ENCODE peak calls at places on chromosomes 3 and 15, in ten cellular contexts. U, K, I, B, D, W, J, C, Z and M are unnamed samples.
A peak's percentile ranks its signal among the peaks of the same experiment; 100 is the strongest.

GRCh38 chr3:171135536-171135935 is 109.0 kb upstream of the SLC2A2 start:
- DNase-seq in U (no peak), K (no peak), I (no peak), B (no peak), D (no peak), W (peak; percentile 12), J (no peak), C (no peak), Z (peak; percentile 62), M (no peak)

GRCh38 chr3:61926913-61927312 is 365.5 kb downstream of the PTPRG start:
- DNase-seq in U (no peak), K (no peak), I (no peak), B (peak; percentile 12), D (peak; percentile 41), W (no peak), J (no peak), C (no peak), Z (peak; percentile 79), M (no peak)

GRCh38 chr3:104428526-104428925 is 938.2 kb upstream of the ALCAM start:
- DNase-seq in U (no peak), K (no peak), I (no peak), B (no peak), D (no peak), W (no peak), J (no peak), C (no peak), Z (no peak), M (no peak)

GRCh38 chr3:13950042-13950441 is 70.2 kb upstream of the WNT7A start:
- DNase-seq in U (no peak), K (no peak), I (no peak), B (no peak), D (no peak), W (no peak), J (no peak), C (no peak), Z (no peak), M (no peak)

GRCh38 chr15:74780983-74781672 is 752 bp upstream of the CSK start:
- DNase-seq in U (no peak), K (no peak), I (no peak), B (no peak), D (no peak), W (no peak), J (no peak), C (no peak), Z (peak; percentile 49), M (peak; percentile 51)

GRCh38 chr3:39170461-39170860 is 17.1 kb upstream of the CSRNP1 start:
- DNase-seq in U (no peak), K (no peak), I (no peak), B (no peak), D (no peak), W (no peak), J (no peak), C (no peak), Z (no peak), M (no peak)

GRCh38 chr3:9808345-9809037 is 1.6 kb upstream of the TTLL3 start:
- DNase-seq in U (no peak), K (no peak), I (no peak), B (peak; percentile 32), D (peak; percentile 20), W (peak; percentile 21), J (no peak), C (peak; percentile 70), Z (peak; percentile 36), M (no peak)

GRCh38 chr3:180680097-180680430 is 775 bp upstream of the CCDC39 start:
- DNase-seq in U (no peak), K (no peak), I (no peak), B (peak; percentile 56), D (peak; percentile 26), W (peak; percentile 3), J (no peak), C (no peak), Z (peak; percentile 36), M (peak; percentile 20)

GRCh38 chr15:77454956-77455355 is 34.3 kb downstream of the HMG20A start:
- DNase-seq in U (no peak), K (no peak), I (no peak), B (no peak), D (no peak), W (no peak), J (no peak), C (no peak), Z (no peak), M (no peak)

GRCh38 chr15:61038387-61038786 is 190.7 kb downstream of the RORA start:
- DNase-seq in U (no peak), K (no peak), I (no peak), B (no peak), D (no peak), W (no peak), J (no peak), C (no peak), Z (peak; percentile 30), M (peak; percentile 31)

GRCh38 chr3:175564335-175564734 is 705.2 kb downstream of the NAALADL2 start:
- DNase-seq in U (no peak), K (no peak), I (no peak), B (no peak), D (no peak), W (no peak), J (no peak), C (no peak), Z (no peak), M (no peak)

GRCh38 chr3:171173732-171174131 is 147.2 kb upstream of the SLC2A2 start:
- DNase-seq in U (no peak), K (no peak), I (no peak), B (no peak), D (no peak), W (no peak), J (peak; percentile 35), C (no peak), Z (no peak), M (no peak)

GRCh38 chr15:44194397-44195150 is 497 bp downstream of the FRMD5 start:
- DNase-seq in U (no peak), K (no peak), I (peak; percentile 45), B (peak; percentile 88), D (peak; percentile 52), W (no peak), J (peak; percentile 35), C (peak; percentile 48), Z (peak; percentile 41), M (peak; percentile 67)

GRCh38 chr3:170222647-170223541 is 670 bp downstream of the PRKCI start:
- DNase-seq in U (peak; percentile 6), K (no peak), I (peak; percentile 34), B (peak; percentile 57), D (no peak), W (no peak), J (peak; percentile 46), C (peak; percentile 29), Z (peak; percentile 36), M (peak; percentile 44)

GRCh38 chr3:162492446-162493081 is 996.0 kb downstream of the OTOL1 start:
- DNase-seq in U (no peak), K (no peak), I (no peak), B (no peak), D (peak; percentile 84), W (no peak), J (no peak), C (peak; percentile 1), Z (peak; percentile 90), M (no peak)

GRCh38 chr3:190366145-190366544 is 21.8 kb upstream of the CLDN16 start:
- DNase-seq in U (no peak), K (no peak), I (no peak), B (peak; percentile 55), D (no peak), W (no peak), J (no peak), C (no peak), Z (peak; percentile 42), M (no peak)

GRCh38 chr3:42906085-42906904 is at the start of gene ZNF662:
- DNase-seq in U (no peak), K (no peak), I (peak; percentile 36), B (peak; percentile 46), D (no peak), W (no peak), J (peak; percentile 73), C (no peak), Z (peak; percentile 19), M (peak; percentile 32)

GRCh38 chr15:88834211-88834812 is 31.1 kb downstream of the ACAN start:
- DNase-seq in U (no peak), K (no peak), I (peak; percentile 37), B (peak; percentile 17), D (no peak), W (no peak), J (peak; percentile 58), C (peak; percentile 38), Z (peak; percentile 66), M (peak; percentile 22)

GRCh38 chr15:55695432-55695831 is 47.5 kb downstream of the PRTG start:
- DNase-seq in U (no peak), K (no peak), I (no peak), B (no peak), D (no peak), W (no peak), J (no peak), C (no peak), Z (no peak), M (no peak)

GRCh38 chr15:79167776-79168175 is 77.2 kb upstream of the RASGRF1 start:
- DNase-seq in U (no peak), K (no peak), I (no peak), B (no peak), D (no peak), W (no peak), J (no peak), C (no peak), Z (no peak), M (no peak)

GRCh38 chr3:108088697-108089096 is 2.1 kb downstream of the CD47 start:
- DNase-seq in U (no peak), K (no peak), I (no peak), B (peak; percentile 49), D (no peak), W (no peak), J (no peak), C (no peak), Z (peak; percentile 65), M (no peak)

GRCh38 chr15:64180235-64180824 is 17.5 kb upstream of the PPIB start:
- DNase-seq in U (no peak), K (no peak), I (no peak), B (no peak), D (no peak), W (no peak), J (no peak), C (no peak), Z (no peak), M (no peak)

GRCh38 chr15:81504170-81504905 is 130.3 kb upstream of the TMC3 start:
- DNase-seq in U (no peak), K (no peak), I (no peak), B (peak; percentile 44), D (peak; percentile 59), W (no peak), J (no peak), C (no peak), Z (peak; percentile 79), M (no peak)

GRCh38 chr3:126419151-126419703 is 24.5 kb downstream of the CFAP100 start:
- DNase-seq in U (no peak), K (peak; percentile 57), I (peak; percentile 20), B (no peak), D (no peak), W (no peak), J (no peak), C (no peak), Z (no peak), M (no peak)

GRCh38 chr3:188266581-188267274 is 112.8 kb downstream of the LPP start:
- DNase-seq in U (no peak), K (no peak), I (peak; percentile 53), B (peak; percentile 41), D (no peak), W (no peak), J (no peak), C (no peak), Z (peak; percentile 98), M (no peak)

GRCh38 chr3:52055537-52056351 is 627 bp downstream of the DUSP7 start:
- DNase-seq in U (no peak), K (peak; percentile 90), I (peak; percentile 49), B (peak; percentile 64), D (no peak), W (no peak), J (peak; percentile 56), C (peak; percentile 45), Z (peak; percentile 65), M (peak; percentile 36)

GRCh38 chr3:178325330-178325729 is 210.9 kb upstream of the KCNMB2 start:
- DNase-seq in U (no peak), K (no peak), I (no peak), B (no peak), D (no peak), W (no peak), J (no peak), C (no peak), Z (peak; percentile 68), M (no peak)

GRCh38 chr15:35705030-35705884 is 159.3 kb upstream of the DPH6 start:
- DNase-seq in U (no peak), K (no peak), I (no peak), B (no peak), D (no peak), W (no peak), J (no peak), C (no peak), Z (peak; percentile 42), M (no peak)